ENCODE peak calls at places on chromosomes 6 and 20, in six cellular contexts. J is IMR-90, P is mesenchymal stem cell, E is T-helper 17 cell, S is AG04450, V is right lobe of liver. M is an unnamed sample. For H3K9me3, the result is how much of the 10 kb centered on the place peaks cover.

GRCh38 chr6:36067374-36068011 is 39.9 kb downstream of the MAPK14 start:
- DNase-seq in J (peak), P (peak), E (no peak), S (no peak), V (no peak), M (no peak)

GRCh38 chr6:83868639-83869038 is 9.2 kb downstream of the CYB5R4 start:
- DNase-seq in J (peak), P (peak), E (no peak), S (no peak), V (no peak), M (no peak)

GRCh38 chr6:44304282-44305199 is 8.6 kb downstream of the AARS2 start:
- DNase-seq in J (peak), P (peak), E (peak), S (no peak), V (no peak), M (no peak)

GRCh38 chr20:53081916-53082863 is 110.0 kb downstream of the TSHZ2 start:
- DNase-seq in J (no peak), P (peak), E (no peak), S (no peak), V (no peak), M (no peak)

GRCh38 chr6:92945799-92946198 is 473.6 kb downstream of the EPHA7 start:
- DNase-seq in J (no peak), P (peak), E (no peak), S (no peak), V (no peak), M (no peak)

GRCh38 chr6:25012657-25013056 is 76.9 kb upstream of the RIPOR2 start:
- DNase-seq in J (peak), P (peak), E (no peak), S (no peak), V (no peak), M (no peak)

GRCh38 chr6:90124904-90125510 is 171.6 kb downstream of the BACH2 start:
- DNase-seq in J (peak), P (no peak), E (no peak), S (no peak), V (no peak), M (no peak)

GRCh38 chr6:163329991-163330390 is 84.5 kb upstream of the QKI start:
- DNase-seq in J (no peak), P (no peak), E (no peak), S (no peak), V (no peak), M (no peak)

GRCh38 chr20:59221049-59221748 is 57.6 kb downstream of the ZNF831 start:
- DNase-seq in J (no peak), P (no peak), E (no peak), S (no peak), V (no peak), M (no peak)

GRCh38 chr6:31356216-31356945 is 598 bp downstream of the HLA-B start:
- DNase-seq in J (peak), P (peak), E (peak), S (no peak), V (peak), M (no peak)

GRCh38 chr6:31175961-31176360 is 5.5 kb upstream of the POU5F1 start:
- DNase-seq in J (peak), P (no peak), E (no peak), S (no peak), V (no peak), M (no peak)

GRCh38 chr6:56222509-56222908 is 24.9 kb downstream of the COL21A1 start:
- DNase-seq in J (no peak), P (no peak), E (no peak), S (no peak), V (no peak), M (no peak)

GRCh38 chr20:64080013-64080812 is at the start of gene OPRL1:
- DNase-seq in J (no peak), P (peak), E (peak), S (no peak), V (no peak), M (no peak)

GRCh38 chr6:144019929-144020328 is 11.9 kb upstream of the PLAGL1 start:
- DNase-seq in J (no peak), P (no peak), E (no peak), S (no peak), V (no peak), M (no peak)

DNA sequence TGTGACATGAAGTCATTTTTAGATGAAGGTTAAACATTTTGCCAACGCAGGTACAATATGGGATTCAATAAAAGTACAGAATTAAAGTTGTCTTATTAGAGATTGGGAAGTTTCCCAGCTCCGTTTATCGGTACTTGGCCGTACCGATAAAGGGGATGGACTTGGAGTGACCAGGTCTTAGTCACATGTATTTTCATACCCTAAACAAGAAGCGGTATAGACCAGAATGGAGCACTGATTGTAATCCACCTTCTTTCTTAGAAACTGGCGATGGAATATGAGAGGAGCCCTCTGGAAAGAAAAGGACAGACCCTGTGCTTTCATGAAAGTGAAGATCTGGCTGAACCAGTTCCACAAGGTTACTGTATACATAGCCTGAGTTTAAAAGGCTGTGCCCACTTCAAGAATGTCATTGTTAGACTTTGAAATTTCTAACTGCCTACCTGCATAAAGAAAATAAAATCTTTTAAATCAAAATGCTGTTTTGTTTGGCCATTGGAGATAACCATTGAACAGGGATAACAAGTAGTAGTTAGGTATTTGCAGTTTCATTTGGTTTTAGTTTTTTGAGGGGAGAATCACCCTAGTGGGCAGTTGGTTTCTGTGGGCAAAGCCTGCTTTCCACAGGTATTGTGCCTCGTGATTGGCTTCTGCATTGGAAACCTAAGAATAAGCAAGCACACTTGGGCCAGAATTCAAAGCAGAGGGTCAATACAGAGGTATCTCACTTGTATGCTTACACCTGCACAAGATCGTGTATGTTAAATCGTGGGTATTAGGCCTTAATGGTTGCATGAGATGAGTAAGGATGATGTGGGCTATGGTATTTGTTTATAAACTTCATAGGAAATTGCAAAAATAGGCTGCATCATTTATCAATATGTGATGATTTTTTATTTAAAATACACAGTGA is 11.2 kb upstream of the ZNFX1 start:
- DNase-seq in J (no peak), P (peak), E (no peak), S (no peak), V (no peak), M (no peak)
- H3K9me3 ChIP-seq in J (under half), P (under half), E (under half), S (under half), V (under half), M (under half)

GRCh38 chr6:131058236-131058635 is 4.8 kb downstream of the EPB41L2 start:
- DNase-seq in J (peak), P (no peak), E (no peak), S (no peak), V (no peak), M (no peak)
- H3K9me3 ChIP-seq in J (under half), P (under half), E (under half), S (under half), V (under half), M (under half)

GRCh38 chr20:29876911-29877285 is 1380.6 kb upstream of the DEFB115 start:
- DNase-seq in J (no peak), P (no peak), E (no peak), S (no peak), V (peak), M (peak)
- H3K9me3 ChIP-seq in J (under half), P (under half), E (under half), S (half or more), V (under half), M (under half)

GRCh38 chr20:11845311-11845710 is 72.4 kb upstream of the BTBD3 start:
- DNase-seq in J (peak), P (no peak), E (no peak), S (no peak), V (no peak), M (no peak)

GRCh38 chr20:11846131-11846530 is 71.6 kb upstream of the BTBD3 start:
- DNase-seq in J (no peak), P (no peak), E (no peak), S (no peak), V (no peak), M (no peak)

GRCh38 chr20:11844691-11845090 is 73.0 kb upstream of the BTBD3 start:
- DNase-seq in J (no peak), P (no peak), E (no peak), S (no peak), V (no peak), M (no peak)

GRCh38 chr20:11841972-11842461 is 75.7 kb upstream of the BTBD3 start:
- DNase-seq in J (no peak), P (no peak), E (no peak), S (no peak), V (no peak), M (no peak)

DNA sequence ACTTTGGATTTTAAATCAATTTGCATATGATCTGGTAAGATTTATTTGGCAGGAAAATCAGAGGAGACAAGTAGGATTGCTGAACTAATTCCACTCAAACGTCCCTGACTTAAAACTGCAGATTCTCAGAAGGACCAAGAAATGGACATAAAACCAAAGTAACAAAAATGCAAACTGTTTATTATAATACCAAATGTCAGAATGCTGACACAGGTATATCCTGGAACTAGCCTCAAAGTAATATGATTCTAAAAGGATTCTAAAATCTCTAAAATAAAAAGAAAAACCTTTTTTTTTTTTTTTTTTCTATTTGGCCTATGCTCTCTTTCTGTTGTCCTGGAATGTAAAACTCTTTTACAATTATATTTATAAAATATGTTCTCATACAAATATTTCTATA is 74.4 kb upstream of the BTBD3 start:
- DNase-seq in J (no peak), P (no peak), E (no peak), S (no peak), V (no peak), M (no peak)
- H3K9me3 ChIP-seq in J (under half), P (under half), E (under half), S (under half), V (under half), M (under half)

GRCh38 chr6:60670036-60670435 is 1616.0 kb downstream of the KHDRBS2 start:
- DNase-seq in J (no peak), P (peak), E (no peak), S (no peak), V (no peak), M (no peak)

GRCh38 chr6:60671369-60671768 is 1614.7 kb downstream of the KHDRBS2 start:
- DNase-seq in J (no peak), P (no peak), E (no peak), S (no peak), V (no peak), M (no peak)

GRCh38 chr6:60668428-60668827 is 1617.6 kb downstream of the KHDRBS2 start:
- DNase-seq in J (no peak), P (no peak), E (no peak), S (no peak), V (no peak), M (no peak)
- H3K9me3 ChIP-seq in J (under half), P (under half), E (under half), S (under half), V (under half), M (under half)

DNA sequence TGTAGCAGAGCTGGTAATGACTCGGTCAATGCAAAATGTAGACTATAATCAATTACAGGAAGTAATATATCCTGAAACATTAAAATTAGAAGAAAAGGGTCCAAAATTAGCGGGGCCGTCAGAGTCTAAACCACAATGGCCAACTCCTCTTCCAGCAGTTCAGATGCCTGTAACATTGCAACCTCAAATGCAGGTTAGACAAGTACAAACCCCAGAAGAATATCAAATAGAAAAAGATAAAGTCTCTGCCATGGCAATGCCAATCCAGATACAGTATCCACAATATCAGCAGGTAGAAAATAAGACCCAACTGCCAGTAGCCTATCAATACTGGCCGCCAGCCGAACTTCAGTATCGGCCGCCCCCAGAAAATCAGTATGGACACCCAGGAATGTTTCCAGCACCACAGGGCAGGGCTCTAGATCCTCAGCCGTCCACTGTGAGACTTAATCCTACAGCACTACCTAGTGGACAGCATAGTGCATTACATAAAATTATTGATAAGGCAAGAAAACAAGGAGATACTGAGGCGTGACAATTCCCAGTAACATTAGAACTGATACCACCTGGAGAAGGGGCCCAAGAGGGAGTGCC is 158.4 kb downstream of the GPX5 start:
- DNase-seq in J (peak), P (peak), E (no peak), S (no peak), V (no peak), M (no peak)
- H3K9me3 ChIP-seq in J (under half), P (under half), E (under half), S (under half), V (under half), M (under half)

DNA sequence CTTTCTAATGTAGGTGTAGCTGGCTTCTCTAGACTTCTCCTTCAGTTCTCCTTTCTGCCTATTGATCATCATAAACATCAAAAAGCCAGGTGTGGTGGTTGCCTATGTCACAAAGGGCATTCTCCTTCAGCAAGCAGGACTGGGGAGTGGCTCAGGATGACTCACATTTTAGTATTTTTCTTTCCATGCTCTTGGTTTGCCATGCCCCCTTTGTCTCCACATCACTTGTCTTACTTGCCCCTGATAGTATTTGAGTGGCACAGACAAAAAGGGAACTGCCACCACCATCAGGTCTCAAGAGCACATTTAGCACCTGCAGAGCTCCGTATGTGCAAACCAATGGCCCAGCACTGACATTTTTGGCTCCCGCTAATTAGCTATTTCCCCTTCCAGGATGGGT is 698.8 kb downstream of the DHX35 start:
- DNase-seq in J (no peak), P (no peak), E (no peak), S (no peak), V (no peak), M (peak)
- H3K9me3 ChIP-seq in J (under half), P (under half), E (under half), S (under half), V (under half), M (under half)

DNA sequence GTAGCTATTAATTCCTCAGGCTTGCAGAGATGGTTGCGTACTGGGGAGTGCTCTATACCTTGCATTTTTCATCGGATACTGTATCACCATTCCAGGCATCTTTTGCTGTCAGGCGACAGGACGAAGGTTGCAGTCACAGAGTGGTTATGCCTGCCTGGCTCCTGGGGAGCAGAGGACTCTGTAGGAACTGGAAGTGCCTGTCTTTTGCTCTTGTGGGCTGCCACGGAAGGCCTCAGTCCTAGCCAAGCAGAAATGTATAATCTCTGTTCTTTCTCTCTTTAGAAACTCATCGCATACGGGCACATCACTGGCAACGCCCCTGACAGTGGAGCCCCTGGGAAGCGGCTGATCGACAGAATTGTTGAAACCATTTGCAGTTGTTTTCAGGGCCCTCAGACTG is 29.5 kb downstream of the ARFGEF2 start:
- DNase-seq in J (no peak), P (no peak), E (no peak), S (no peak), V (no peak), M (no peak)
- H3K9me3 ChIP-seq in J (under half), P (under half), E (under half), S (under half), V (under half), M (under half)

DNA sequence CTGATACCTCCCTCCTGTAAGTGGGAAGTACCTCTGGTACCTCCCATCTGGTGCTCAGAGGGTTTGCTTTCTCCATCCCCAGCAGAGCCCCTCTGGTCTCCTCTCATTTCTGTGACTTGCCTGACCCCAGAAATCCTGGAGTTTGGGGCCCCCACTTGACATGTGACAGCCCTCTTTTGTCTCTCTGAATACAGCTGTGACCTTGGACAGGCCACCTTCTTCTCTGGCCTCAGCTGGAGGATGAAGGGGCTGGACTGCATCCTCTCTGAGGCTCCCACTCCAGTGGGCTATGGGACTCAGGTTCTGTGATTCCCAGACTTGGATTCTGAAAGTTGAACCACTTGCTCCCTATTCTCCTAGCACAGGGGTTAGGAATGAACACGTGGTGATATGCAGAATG is 9.0 kb downstream of the BPIFB3 start:
- DNase-seq in J (no peak), P (no peak), E (no peak), S (no peak), V (no peak), M (no peak)
- H3K9me3 ChIP-seq in J (under half), P (under half), E (under half), S (under half), V (under half), M (under half)

M was measured in Peyer's patch.